ENCODE peak calls at places on chromosome 1, in nine cellular contexts. U, O, B, L, V, F, I, P and T are unnamed samples.
A peak's percentile ranks its signal among the peaks of the same experiment; 100 is the strongest.

GRCh38 chr1:94160811-94161210 is 39.9 kb upstream of the ABCA4 start:
- DNase-seq in U (no peak), O (peak; percentile 31), B (no peak), L (no peak), V (no peak), F (peak; percentile 65), I (peak; percentile 74), P (no peak), T (peak; percentile 84)

GRCh38 chr1:155002479-155003226 is at the start of gene ZBTB7B:
- DNase-seq in U (no peak), O (no peak), B (no peak), L (no peak), V (no peak), F (no peak), I (peak; percentile 46), P (no peak), T (no peak)

GRCh38 chr1:65002508-65003315 is 36.4 kb upstream of the JAK1 start:
- DNase-seq in U (peak; percentile 75), O (peak; percentile 61), B (peak; percentile 67), L (peak; percentile 41), V (peak; percentile 47), F (no peak), I (peak; percentile 85), P (peak; percentile 84), T (peak; percentile 40)

GRCh38 chr1:27634166-27634981 is 611 bp downstream of the FGR start:
- DNase-seq in U (no peak), O (no peak), B (peak; percentile 50), L (no peak), V (no peak), F (no peak), I (peak; percentile 37), P (peak; percentile 74), T (no peak)

GRCh38 chr1:223750730-223751572 is 38.6 kb downstream of the CAPN2 start:
- DNase-seq in U (no peak), O (no peak), B (no peak), L (no peak), V (no peak), F (no peak), I (no peak), P (no peak), T (no peak)

GRCh38 chr1:28115267-28115666 is 26.9 kb upstream of the EYA3 start:
- DNase-seq in U (no peak), O (no peak), B (peak; percentile 5), L (peak; percentile 33), V (no peak), F (no peak), I (no peak), P (peak; percentile 23), T (peak; percentile 16)

GRCh38 chr1:66050123-66050522 is 257.4 kb downstream of the PDE4B start:
- DNase-seq in U (no peak), O (no peak), B (no peak), L (no peak), V (no peak), F (no peak), I (no peak), P (no peak), T (no peak)

GRCh38 chr1:192550922-192551534 is 24.5 kb upstream of the RGS1 start:
- DNase-seq in U (no peak), O (peak; percentile 52), B (no peak), L (no peak), V (no peak), F (peak; percentile 83), I (peak; percentile 89), P (no peak), T (peak; percentile 92)

GRCh38 chr1:207918016-207918415 is 7.1 kb upstream of the CD34 start:
- DNase-seq in U (no peak), O (no peak), B (no peak), L (no peak), V (no peak), F (no peak), I (no peak), P (no peak), T (no peak)

GRCh38 chr1:59429651-59430050 is 132.8 kb downstream of the FGGY start:
- DNase-seq in U (no peak), O (no peak), B (no peak), L (no peak), V (no peak), F (no peak), I (no peak), P (no peak), T (no peak)

GRCh38 chr1:1510912-1511532 is 940 bp upstream of the ATAD3A start:
- DNase-seq in U (no peak), O (no peak), B (no peak), L (no peak), V (peak; percentile 33), F (no peak), I (peak; percentile 39), P (no peak), T (peak; percentile 17)

GRCh38 chr1:154479764-154480421 is 22.1 kb upstream of the TDRD10 start:
- DNase-seq in U (no peak), O (peak; percentile 43), B (peak; percentile 38), L (peak; percentile 35), V (peak; percentile 89), F (peak; percentile 63), I (peak; percentile 88), P (peak; percentile 58), T (peak; percentile 87)

GRCh38 chr1:50853325-50853724 is 106.7 kb downstream of the FAF1 start:
- DNase-seq in U (no peak), O (no peak), B (no peak), L (no peak), V (no peak), F (no peak), I (no peak), P (no peak), T (no peak)

GRCh38 chr1:90725341-90725960 is 8.3 kb upstream of the BARHL2 start:
- DNase-seq in U (no peak), O (no peak), B (no peak), L (no peak), V (peak; percentile 13), F (no peak), I (no peak), P (no peak), T (no peak)

GRCh38 chr1:3417954-3418353 is 36.5 kb upstream of the ARHGEF16 start:
- DNase-seq in U (no peak), O (no peak), B (no peak), L (no peak), V (no peak), F (no peak), I (no peak), P (no peak), T (no peak)

GRCh38 chr1:210770396-210770984 is 363.5 kb downstream of the KCNH1 start:
- DNase-seq in U (no peak), O (no peak), B (no peak), L (no peak), V (no peak), F (no peak), I (no peak), P (no peak), T (no peak)

GRCh38 chr1:204859885-204860284 is 10.8 kb upstream of the NFASC start:
- DNase-seq in U (no peak), O (no peak), B (no peak), L (no peak), V (no peak), F (no peak), I (no peak), P (no peak), T (no peak)

GRCh38 chr1:89631756-89632155 is 1.2 kb upstream of the LRRC8C start:
- DNase-seq in U (no peak), O (no peak), B (no peak), L (no peak), V (no peak), F (no peak), I (no peak), P (no peak), T (no peak)

GRCh38 chr1:58975888-58976287 is 192.0 kb upstream of the JUN start:
- DNase-seq in U (no peak), O (no peak), B (no peak), L (no peak), V (no peak), F (no peak), I (no peak), P (no peak), T (no peak)

GRCh38 chr1:55747285-55747890 is 532.2 kb upstream of the USP24 start:
- DNase-seq in U (no peak), O (no peak), B (no peak), L (no peak), V (no peak), F (no peak), I (no peak), P (peak; percentile 36), T (no peak)

GRCh38 chr1:46996659-46997281 is 26.7 kb upstream of the CYP4X1 start:
- DNase-seq in U (no peak), O (no peak), B (no peak), L (no peak), V (no peak), F (no peak), I (peak; percentile 7), P (no peak), T (peak; percentile 6)

GRCh38 chr1:17053071-17053684 is 654 bp downstream of the SDHB start:
- DNase-seq in U (no peak), O (no peak), B (no peak), L (no peak), V (no peak), F (no peak), I (peak; percentile 3), P (no peak), T (no peak)

GRCh38 chr1:3732747-3733602 is 19.3 kb upstream of the CCDC27 start:
- DNase-seq in U (no peak), O (no peak), B (no peak), L (no peak), V (no peak), F (no peak), I (no peak), P (no peak), T (no peak)

GRCh38 chr1:31571340-31572295 is 4.7 kb upstream of the TINAGL1 start:
- DNase-seq in U (peak; percentile 54), O (no peak), B (no peak), L (no peak), V (no peak), F (no peak), I (no peak), P (no peak), T (no peak)

GRCh38 chr1:172359531-172359991 is 60.9 kb upstream of the C1orf105 start:
- DNase-seq in U (no peak), O (no peak), B (no peak), L (no peak), V (peak; percentile 99), F (no peak), I (peak; percentile 34), P (no peak), T (peak; percentile 42)

GRCh38 chr1:3740038-3740437 is 12.2 kb upstream of the CCDC27 start:
- DNase-seq in U (no peak), O (no peak), B (no peak), L (no peak), V (no peak), F (no peak), I (no peak), P (no peak), T (no peak)

GRCh38 chr1:91604632-91605031 is 104.0 kb downstream of the CDC7 start:
- DNase-seq in U (no peak), O (no peak), B (no peak), L (no peak), V (no peak), F (peak; percentile 28), I (no peak), P (no peak), T (no peak)

GRCh38 chr1:93672069-93672468 is 9.6 kb downstream of the BCAR3 start:
- DNase-seq in U (no peak), O (peak; percentile 62), B (no peak), L (no peak), V (no peak), F (no peak), I (peak; percentile 80), P (peak; percentile 84), T (peak; percentile 81)

GRCh38 chr1:51643362-51643761 is 26.5 kb downstream of the OSBPL9 start:
- DNase-seq in U (no peak), O (no peak), B (no peak), L (no peak), V (no peak), F (no peak), I (no peak), P (no peak), T (no peak)

GRCh38 chr1:234533034-234533571 is 54.1 kb upstream of the TARBP1 start:
- DNase-seq in U (no peak), O (peak; percentile 59), B (no peak), L (no peak), V (no peak), F (peak; percentile 91), I (peak; percentile 86), P (peak; percentile 51), T (peak; percentile 81)

GRCh38 chr1:189859385-189859977 is 618.2 kb downstream of the BRINP3 start:
- DNase-seq in U (no peak), O (no peak), B (no peak), L (no peak), V (no peak), F (no peak), I (no peak), P (no peak), T (peak; percentile 44)